ENCODE peak calls at places on chromosomes 1 and 21, in six cellular contexts. G is K562, E is A549, S is endothelial cell of umbilical vein, R is HepG2, L is GM12878. Y is an unnamed sample.

GRCh38 chr1:183039985-183040447 is 16.8 kb downstream of the LAMC1 start:
- DNase-seq in S (peak), L (no peak), R (no peak), G (no peak), E (no peak), Y (peak)

GRCh38 chr1:208159542-208160258 is 84.5 kb downstream of the PLXNA2 start:
- DNase-seq in R (no peak), L (no peak), E (no peak), S (peak), G (peak), Y (no peak)

GRCh38 chr1:34360574-34360973 is 183.9 kb downstream of the C1orf94 start:
- DNase-seq in S (no peak), G (no peak), R (no peak), L (peak), E (no peak), Y (no peak)

GRCh38 chr1:228160201-228160761 is 5.3 kb upstream of the IBA57 start:
- DNase-seq in R (no peak), L (no peak), G (no peak), E (no peak), S (no peak), Y (no peak)

GRCh38 chr1:30899577-30900389 is 8.8 kb downstream of the SDC3 start:
- DNase-seq in E (no peak), R (no peak), L (no peak), S (no peak), G (no peak), Y (no peak)

GRCh38 chr1:154765970-154766369 is 104.1 kb downstream of the KCNN3 start:
- DNase-seq in S (peak), L (no peak), E (peak), G (peak), R (peak), Y (peak)

GRCh38 chr1:234154320-234155251 is 218.7 kb upstream of the COA6 start:
- DNase-seq in S (peak), G (peak), E (peak), L (peak), R (peak), Y (peak)

GRCh38 chr1:157136133-157136532 is 2.1 kb downstream of the ETV3 start:
- DNase-seq in L (no peak), E (peak), R (peak), G (no peak), S (no peak), Y (no peak)

GRCh38 chr1:177969825-177970371 is at the start of gene SEC16B:
- DNase-seq in R (peak), E (peak), S (no peak), G (no peak), L (no peak), Y (no peak)

GRCh38 chr1:240254006-240254405 is 162.3 kb downstream of the FMN2 start:
- DNase-seq in R (no peak), L (no peak), E (no peak), G (no peak), S (no peak), Y (no peak)

GRCh38 chr21:37917612-37918011 is 1.4 kb upstream of the KCNJ6 start:
- DNase-seq in R (no peak), E (no peak), L (no peak), S (no peak), G (no peak), Y (no peak)

GRCh38 chr1:22347854-22348760 is 103.5 kb upstream of the ZBTB40 start:
- DNase-seq in S (peak), L (no peak), R (peak), E (peak), G (no peak), Y (no peak)

GRCh38 chr1:197081117-197081753 is 14.2 kb upstream of the F13B start:
- DNase-seq in S (no peak), R (no peak), L (no peak), E (no peak), G (no peak), Y (peak)
- TF ChIP-seq MAX in S (no peak), R (no peak), L (no peak), E (no peak), G (no peak), Y (no peak)

DNA sequence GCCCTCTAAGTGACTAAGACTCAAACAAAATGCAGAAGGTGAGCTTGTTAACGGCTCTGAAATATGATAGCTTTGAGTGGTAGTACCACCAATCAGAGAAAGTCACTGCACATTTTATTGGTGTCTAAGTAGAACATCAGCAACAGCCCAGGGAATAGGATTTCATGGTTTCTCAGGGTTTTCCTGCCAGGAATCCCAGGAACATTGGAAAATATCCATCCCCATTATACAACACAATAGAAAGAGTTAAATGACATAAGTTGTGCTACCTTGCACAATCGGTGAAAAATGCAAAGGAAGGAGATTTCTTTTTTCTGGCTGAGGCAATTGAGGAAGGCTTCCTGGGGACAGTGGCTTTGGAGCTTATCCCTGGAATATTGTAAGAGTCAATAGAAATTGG is 283.1 kb downstream of the HLX start:
- DNase-seq in R (no peak), G (no peak), E (no peak), L (no peak), S (peak), Y (no peak)
- TF ChIP-seq MYC in R (no peak), G (no peak), E (no peak), L (no peak), S (no peak), Y (no peak)

GRCh38 chr1:23646086-23646485 is 45.5 kb upstream of the RPL11 start:
- DNase-seq in E (no peak), R (no peak), S (no peak), L (no peak), G (no peak), Y (no peak)

GRCh38 chr1:23650344-23650990 is 41.1 kb upstream of the RPL11 start:
- DNase-seq in S (no peak), E (no peak), G (no peak), R (no peak), L (no peak), Y (no peak)

GRCh38 chr1:23646571-23646970 is 45.0 kb upstream of the RPL11 start:
- DNase-seq in E (no peak), R (no peak), S (no peak), L (no peak), G (no peak), Y (no peak)

GRCh38 chr1:23651069-23651808 is 40.4 kb upstream of the RPL11 start:
- DNase-seq in L (no peak), G (peak), S (peak), E (peak), R (no peak), Y (no peak)

GRCh38 chr1:23648576-23648975 is 43.0 kb upstream of the RPL11 start:
- DNase-seq in G (no peak), E (no peak), R (no peak), L (no peak), S (no peak), Y (no peak)
- H3K4me3 ChIP-seq in G (no peak), E (no peak), R (no peak), L (no peak), S (no peak), Y (no peak)

GRCh38 chr1:12287869-12288268 is 58.0 kb downstream of the VPS13D start:
- DNase-seq in G (no peak), S (no peak), L (peak), R (no peak), E (no peak), Y (no peak)
- TF ChIP-seq MAX in G (no peak), S (no peak), L (no peak), R (no peak), E (no peak), Y (no peak)